ENCODE peak calls at places on chromosomes 16 and 17, in eight cellular contexts. One of them, this sample, is unnamed.

GRCh38 chr17:36928450-36929125 is 8.7 kb upstream of the LHX1 start:
- DNase-seq in HepG2: no peak
- DNase-seq in SK-N-SH: no peak
- DNase-seq in K562: no peak
- DNase-seq in IMR-90: no peak
- DNase-seq in H1: no peak
- DNase-seq in HCT116: no peak
- DNase-seq in GM12878: no peak
- DNase-seq in this sample: no peak

GRCh38 chr16:75446416-75446815 is 13.1 kb upstream of the CFDP1 start:
- DNase-seq in SK-N-SH: no peak
- DNase-seq in HepG2: peak
- DNase-seq in GM12878: no peak
- DNase-seq in H1: no peak
- DNase-seq in HCT116: no peak
- DNase-seq in K562: no peak
- DNase-seq in IMR-90: no peak
- DNase-seq in this sample: no peak

GRCh38 chr16:20391045-20391444 is 13.5 kb downstream of the PDILT start:
- DNase-seq in GM12878: no peak
- DNase-seq in SK-N-SH: no peak
- DNase-seq in H1: no peak
- DNase-seq in IMR-90: no peak
- DNase-seq in HepG2: no peak
- DNase-seq in HCT116: no peak
- DNase-seq in K562: no peak
- DNase-seq in this sample: no peak

GRCh38 chr16:71421911-71422310 is 19.9 kb downstream of the TLE7 start:
- DNase-seq in IMR-90: no peak
- DNase-seq in SK-N-SH: peak
- DNase-seq in HCT116: peak
- DNase-seq in K562: peak
- DNase-seq in GM12878: no peak
- DNase-seq in HepG2: peak
- DNase-seq in H1: peak
- DNase-seq in this sample: peak

GRCh38 chr16:67892899-67893790 is at the start of gene PSKH1:
- DNase-seq in K562: peak
- DNase-seq in HCT116: peak
- DNase-seq in GM12878: peak
- DNase-seq in H1: peak
- DNase-seq in SK-N-SH: peak
- DNase-seq in IMR-90: peak
- DNase-seq in HepG2: peak
- DNase-seq in this sample: peak

GRCh38 chr17:77709594-77709993 is 248.9 kb upstream of the TNRC6C start:
- DNase-seq in SK-N-SH: no peak
- DNase-seq in H1: peak
- DNase-seq in K562: no peak
- DNase-seq in HCT116: no peak
- DNase-seq in IMR-90: no peak
- DNase-seq in HepG2: no peak
- DNase-seq in GM12878: no peak
- DNase-seq in this sample: no peak

GRCh38 chr17:50210249-50211225 is 9.1 kb upstream of the COL1A1 start:
- DNase-seq in H1: peak
- DNase-seq in HCT116: no peak
- DNase-seq in IMR-90: peak
- DNase-seq in HepG2: peak
- DNase-seq in SK-N-SH: peak
- DNase-seq in GM12878: no peak
- DNase-seq in K562: peak
- DNase-seq in this sample: peak

GRCh38 chr17:80997471-80998387 is 6.1 kb downstream of the CHMP6 start:
- DNase-seq in HCT116: no peak
- DNase-seq in GM12878: no peak
- DNase-seq in IMR-90: no peak
- DNase-seq in H1: no peak
- DNase-seq in HepG2: no peak
- DNase-seq in SK-N-SH: peak
- DNase-seq in K562: peak
- DNase-seq in this sample: no peak

GRCh38 chr16:20799599-20799998 is 6.7 kb downstream of the ERI2 start:
- DNase-seq in SK-N-SH: no peak
- DNase-seq in HepG2: peak
- DNase-seq in K562: no peak
- DNase-seq in H1: no peak
- DNase-seq in IMR-90: peak
- DNase-seq in GM12878: no peak
- DNase-seq in HCT116: peak
- DNase-seq in this sample: no peak

GRCh38 chr17:72119963-72120877 is 600 bp upstream of the SOX9 start:
- DNase-seq in GM12878: no peak
- DNase-seq in SK-N-SH: peak
- DNase-seq in H1: peak
- DNase-seq in HCT116: peak
- DNase-seq in IMR-90: peak
- DNase-seq in K562: no peak
- DNase-seq in HepG2: peak
- DNase-seq in this sample: no peak

GRCh38 chr17:64128787-64129514 is 993 bp downstream of the ERN1 start:
- DNase-seq in SK-N-SH: no peak
- DNase-seq in IMR-90: no peak
- DNase-seq in K562: no peak
- DNase-seq in H1: no peak
- DNase-seq in HCT116: no peak
- DNase-seq in HepG2: no peak
- DNase-seq in GM12878: no peak
- DNase-seq in this sample: peak

GRCh38 chr16:35752773-35753558 is 2293.6 kb downstream of the TP53TG3F start:
- DNase-seq in GM12878: no peak
- DNase-seq in HCT116: no peak
- DNase-seq in K562: no peak
- DNase-seq in IMR-90: no peak
- DNase-seq in HepG2: no peak
- DNase-seq in SK-N-SH: no peak
- DNase-seq in H1: no peak
- DNase-seq in this sample: no peak

GRCh38 chr17:37607637-37608368 is 1.4 kb downstream of the SYNRG start:
- DNase-seq in HepG2: no peak
- DNase-seq in SK-N-SH: no peak
- DNase-seq in K562: no peak
- DNase-seq in HCT116: no peak
- DNase-seq in GM12878: no peak
- DNase-seq in H1: no peak
- DNase-seq in IMR-90: no peak
- DNase-seq in this sample: no peak

GRCh38 chr17:74605361-74605760 is 13.3 kb upstream of the CD300LD start:
- DNase-seq in HCT116: no peak
- DNase-seq in IMR-90: peak
- DNase-seq in HepG2: no peak
- DNase-seq in K562: no peak
- DNase-seq in H1: no peak
- DNase-seq in GM12878: no peak
- DNase-seq in SK-N-SH: no peak
- DNase-seq in this sample: peak

GRCh38 chr16:11994187-11995119 is 17.9 kb downstream of the SNX29 start:
- DNase-seq in HepG2: peak
- DNase-seq in GM12878: no peak
- DNase-seq in H1: no peak
- DNase-seq in HCT116: no peak
- DNase-seq in SK-N-SH: no peak
- DNase-seq in IMR-90: peak
- DNase-seq in K562: no peak
- DNase-seq in this sample: no peak

GRCh38 chr17:20072692-20072992 is 63.5 kb downstream of the SPECC1 start:
- DNase-seq in SK-N-SH: no peak
- DNase-seq in GM12878: no peak
- DNase-seq in H1: no peak
- DNase-seq in K562: no peak
- DNase-seq in IMR-90: no peak
- DNase-seq in HepG2: no peak
- DNase-seq in HCT116: no peak
- DNase-seq in this sample: no peak

DNA sequence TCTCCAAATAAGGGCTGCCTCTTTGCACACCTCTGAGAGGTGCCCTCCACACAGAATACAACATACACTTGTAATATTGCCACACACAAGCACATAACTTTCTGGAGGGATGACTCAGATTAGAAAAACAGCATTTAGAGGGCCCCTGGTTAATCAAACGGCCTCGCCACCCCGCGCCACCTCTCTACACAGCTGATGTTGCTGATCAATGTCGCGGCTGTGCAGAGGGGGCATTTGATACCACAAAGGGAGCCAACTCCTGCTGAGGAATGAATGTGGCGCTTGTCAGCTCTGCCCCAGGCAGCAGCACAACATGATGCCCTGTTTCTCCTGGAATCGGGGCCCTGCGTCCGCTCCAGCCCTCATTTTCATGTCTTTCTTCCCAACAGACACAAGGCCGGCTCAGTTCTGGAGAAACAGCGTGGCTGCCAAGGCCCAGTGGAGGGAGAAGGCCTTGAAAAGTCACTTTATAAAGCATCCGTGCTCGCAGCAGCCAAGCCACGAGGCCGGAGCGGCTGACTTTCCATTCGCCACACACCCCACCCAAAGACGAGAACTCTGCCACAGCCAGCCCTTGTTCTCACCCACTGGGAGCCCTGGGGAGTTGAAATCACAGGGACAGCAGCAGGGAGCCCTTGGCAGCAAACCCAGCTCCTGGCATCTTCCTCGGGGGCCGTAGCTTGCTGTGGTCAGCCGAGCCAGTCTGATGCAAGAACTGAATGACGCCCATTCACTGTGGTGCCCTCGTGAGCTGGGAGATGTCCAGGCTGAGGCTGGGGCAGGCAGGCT is 65.7 kb downstream of the XYLT1 start:
- DNase-seq in GM12878: no peak
- DNase-seq in SK-N-SH: peak
- DNase-seq in K562: no peak
- DNase-seq in IMR-90: peak
- DNase-seq in H1: no peak
- DNase-seq in HCT116: no peak
- DNase-seq in HepG2: no peak
- DNase-seq in this sample: no peak
- TF ChIP-seq RAD21 in GM12878: no peak
- TF ChIP-seq RAD21 in SK-N-SH: no peak
- TF ChIP-seq RAD21 in K562: no peak
- TF ChIP-seq RAD21 in IMR-90: no peak
- TF ChIP-seq RAD21 in H1: no peak
- TF ChIP-seq RAD21 in HCT116: no peak
- TF ChIP-seq RAD21 in HepG2: no peak
- TF ChIP-seq RAD21 in this sample: no peak

GRCh38 chr17:57569860-57570259 is 175.2 kb downstream of the CCDC182 start:
- DNase-seq in K562: no peak
- DNase-seq in HepG2: no peak
- DNase-seq in HCT116: no peak
- DNase-seq in SK-N-SH: no peak
- DNase-seq in GM12878: no peak
- DNase-seq in H1: no peak
- DNase-seq in IMR-90: no peak
- DNase-seq in this sample: no peak

GRCh38 chr17:57572062-57572461 is 173.0 kb downstream of the CCDC182 start:
- DNase-seq in K562: no peak
- DNase-seq in HCT116: no peak
- DNase-seq in HepG2: no peak
- DNase-seq in SK-N-SH: no peak
- DNase-seq in IMR-90: no peak
- DNase-seq in H1: no peak
- DNase-seq in GM12878: no peak
- DNase-seq in this sample: no peak

GRCh38 chr17:57572600-57572999 is 172.5 kb downstream of the CCDC182 start:
- DNase-seq in GM12878: no peak
- DNase-seq in HepG2: no peak
- DNase-seq in SK-N-SH: no peak
- DNase-seq in HCT116: no peak
- DNase-seq in IMR-90: no peak
- DNase-seq in H1: no peak
- DNase-seq in K562: no peak
- DNase-seq in this sample: no peak

GRCh38 chr17:57569021-57569420 is 176.1 kb downstream of the CCDC182 start:
- DNase-seq in GM12878: no peak
- DNase-seq in HCT116: no peak
- DNase-seq in IMR-90: no peak
- DNase-seq in SK-N-SH: peak
- DNase-seq in H1: no peak
- DNase-seq in K562: no peak
- DNase-seq in HepG2: no peak
- DNase-seq in this sample: no peak

DNA sequence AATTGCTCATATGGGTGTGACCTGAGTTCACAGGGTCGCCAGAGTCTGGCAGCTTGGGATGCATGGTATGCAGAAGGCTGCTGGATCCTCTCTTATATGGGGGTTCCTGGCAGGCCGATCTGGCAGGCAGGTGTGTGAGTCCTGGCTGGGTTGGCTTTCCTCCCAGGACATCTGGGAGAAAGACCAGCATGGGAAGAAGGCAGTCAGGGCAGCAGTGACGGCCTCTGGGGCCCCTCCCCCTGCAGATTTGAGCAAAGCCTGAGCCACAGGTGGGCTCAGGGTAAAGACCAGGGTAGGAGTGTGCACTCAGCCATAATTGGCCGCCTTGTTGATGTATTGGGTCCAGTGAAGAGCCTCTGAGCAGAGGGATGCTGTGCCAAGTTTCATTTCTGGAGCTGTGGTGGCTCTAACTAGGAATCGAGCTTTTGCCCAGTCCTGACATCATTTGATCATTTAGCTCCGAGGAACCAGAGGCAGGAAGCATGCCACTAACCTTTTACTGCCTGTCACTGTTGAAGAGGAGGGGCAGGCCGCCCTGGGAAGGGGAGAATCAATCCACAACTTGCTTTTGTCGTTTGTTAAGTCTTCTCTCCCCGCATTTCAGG is 174.3 kb downstream of the CCDC182 start:
- DNase-seq in SK-N-SH: no peak
- DNase-seq in HepG2: no peak
- DNase-seq in K562: no peak
- DNase-seq in H1: no peak
- DNase-seq in GM12878: no peak
- DNase-seq in IMR-90: no peak
- DNase-seq in HCT116: no peak
- DNase-seq in this sample: no peak
- TF ChIP-seq RAD21 in SK-N-SH: peak
- TF ChIP-seq RAD21 in HepG2: no peak
- TF ChIP-seq RAD21 in K562: no peak
- TF ChIP-seq RAD21 in H1: no peak
- TF ChIP-seq RAD21 in GM12878: no peak
- TF ChIP-seq RAD21 in IMR-90: no peak
- TF ChIP-seq RAD21 in HCT116: no peak
- TF ChIP-seq RAD21 in this sample: no peak

GRCh38 chr16:78199325-78200022 is 100.0 kb downstream of the WWOX start:
- DNase-seq in K562: no peak
- DNase-seq in GM12878: no peak
- DNase-seq in HepG2: peak
- DNase-seq in H1: peak
- DNase-seq in IMR-90: no peak
- DNase-seq in SK-N-SH: no peak
- DNase-seq in HCT116: no peak
- DNase-seq in this sample: no peak
- TF ChIP-seq RAD21 in K562: no peak
- TF ChIP-seq RAD21 in GM12878: no peak
- TF ChIP-seq RAD21 in HepG2: no peak
- TF ChIP-seq RAD21 in H1: no peak
- TF ChIP-seq RAD21 in IMR-90: no peak
- TF ChIP-seq RAD21 in SK-N-SH: no peak
- TF ChIP-seq RAD21 in HCT116: no peak
- TF ChIP-seq RAD21 in this sample: no peak

GRCh38 chr16:29820730-29821662 is 734 bp downstream of the MVP start:
- DNase-seq in IMR-90: no peak
- DNase-seq in SK-N-SH: no peak
- DNase-seq in K562: no peak
- DNase-seq in HCT116: no peak
- DNase-seq in GM12878: peak
- DNase-seq in HepG2: no peak
- DNase-seq in H1: no peak
- DNase-seq in this sample: peak
- TF ChIP-seq RAD21 in IMR-90: no peak
- TF ChIP-seq RAD21 in SK-N-SH: no peak
- TF ChIP-seq RAD21 in K562: no peak
- TF ChIP-seq RAD21 in HCT116: no peak
- TF ChIP-seq RAD21 in GM12878: no peak
- TF ChIP-seq RAD21 in HepG2: no peak
- TF ChIP-seq RAD21 in H1: no peak
- TF ChIP-seq RAD21 in this sample: no peak

This sample was measured in A549.